ENCODE peak calls at places on chromosomes 5 and 9, in four cellular contexts. U is adrenal gland; O is PC-3; M is CD8-positive, alpha-beta T cell. Y is an unnamed sample.

GRCh38 chr5:131261483-131261882 is 2.4 kb upstream of the CDC42SE2 start:
- DNase-seq in U (no peak), O (no peak), M (no peak), Y (no peak)

GRCh38 chr9:126301985-126302603 is 24.5 kb upstream of the MVB12B start:
- DNase-seq in U (peak), O (peak), M (peak), Y (peak)

GRCh38 chr5:169703803-169704202 is 66.7 kb downstream of the DOCK2 start:
- DNase-seq in M (no peak), U (no peak), O (no peak), Y (no peak)

GRCh38 chr5:102958481-102959011 is 161.4 kb downstream of the GIN1 start:
- DNase-seq in O (peak), M (no peak), U (no peak), Y (peak)

GRCh38 chr5:132354828-132355765 is 14.4 kb upstream of the SLC22A5 start:
- DNase-seq in M (no peak), U (no peak), O (no peak), Y (no peak)

GRCh38 chr5:128773378-128773777 is 191.9 kb upstream of the SLC27A6 start:
- DNase-seq in O (no peak), U (no peak), M (no peak), Y (peak)

GRCh38 chr5:101045689-101046088 is 142.6 kb upstream of the ST8SIA4 start:
- DNase-seq in M (no peak), O (peak), U (no peak), Y (no peak)

GRCh38 chr5:119357309-119357708 is 1.5 kb downstream of the TNFAIP8 start:
- DNase-seq in U (no peak), M (no peak), O (no peak), Y (no peak)

GRCh38 chr9:99445377-99445891 is 223.4 kb downstream of the SEC61B start:
- DNase-seq in O (peak), M (no peak), U (peak), Y (peak)

GRCh38 chr5:171661146-171661545 is 124.5 kb upstream of the SMIM23 start:
- DNase-seq in M (no peak), O (no peak), U (no peak), Y (peak)

GRCh38 chr9:74773886-74774479 is 113.7 kb downstream of the TRPM6 start:
- DNase-seq in M (peak), U (peak), O (peak), Y (peak)

GRCh38 chr9:24931894-24932293 is 386.2 kb upstream of the IZUMO3 start:
- DNase-seq in U (no peak), M (no peak), O (no peak), Y (no peak)

GRCh38 chr5:131254741-131255140 is 9.1 kb upstream of the CDC42SE2 start:
- DNase-seq in M (no peak), U (no peak), O (no peak), Y (no peak)

GRCh38 chr9:101514056-101514455 is 19.6 kb upstream of the RNF20 start:
- DNase-seq in M (no peak), O (no peak), U (no peak), Y (peak)

GRCh38 chr9:125701351-125701750 is 5.7 kb downstream of the MAPKAP1 start:
- DNase-seq in O (peak), U (no peak), M (no peak), Y (peak)

GRCh38 chr9:128719919-128720605 is 3.9 kb downstream of the ZDHHC12 start:
- DNase-seq in M (no peak), O (no peak), U (no peak), Y (no peak)

GRCh38 chr9:70576121-70576520 is 161.7 kb upstream of the KLF9 start:
- DNase-seq in O (no peak), U (no peak), M (no peak), Y (no peak)

GRCh38 chr9:126024581-126025230 is 277.5 kb downstream of the PBX3 start:
- DNase-seq in U (no peak), O (no peak), M (no peak), Y (no peak)

GRCh38 chr9:121731919-121732318 is 80.5 kb downstream of the DAB2IP start:
- DNase-seq in U (no peak), O (no peak), M (no peak), Y (no peak)

GRCh38 chr9:121731090-121731489 is 79.7 kb downstream of the DAB2IP start:
- DNase-seq in M (no peak), U (no peak), O (no peak), Y (no peak)

GRCh38 chr9:121734465-121734864 is 83.0 kb downstream of the DAB2IP start:
- DNase-seq in U (no peak), O (no peak), M (no peak), Y (peak)

GRCh38 chr9:121732383-121732782 is 80.9 kb downstream of the DAB2IP start:
- DNase-seq in U (no peak), M (no peak), O (no peak), Y (no peak)

DNA sequence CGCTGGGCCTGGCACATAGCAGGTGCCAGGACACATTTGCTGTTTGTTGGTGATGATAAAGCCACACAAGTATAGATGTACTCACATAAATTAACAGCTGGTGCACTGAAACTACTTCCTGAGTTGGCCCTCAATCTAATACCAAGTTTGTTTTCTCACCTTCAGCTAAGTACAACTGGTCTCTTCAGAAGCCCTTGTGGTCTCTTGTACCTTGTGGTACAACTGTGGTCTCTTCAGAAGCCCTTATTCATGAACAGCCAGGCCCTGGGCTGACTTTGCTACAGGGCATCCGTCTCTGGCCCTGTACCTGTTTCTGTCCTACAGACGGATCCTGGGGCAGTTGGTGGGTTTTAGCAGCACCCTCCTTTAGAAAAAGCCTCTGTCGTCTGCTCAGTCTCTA is 81.5 kb downstream of the DAB2IP start:
- DNase-seq in U (no peak), M (no peak), O (no peak), Y (no peak)
- H3K27ac ChIP-seq in U (no peak), M (no peak), O (no peak), Y (no peak)

GRCh38 chr9:108443741-108444140 is 412.0 kb downstream of the ACTL7B start:
- DNase-seq in U (no peak), M (no peak), O (peak), Y (no peak)

GRCh38 chr9:108441251-108441650 is 414.5 kb downstream of the ACTL7B start:
- DNase-seq in O (no peak), M (no peak), U (no peak), Y (no peak)

GRCh38 chr9:108444400-108445358 is 411.1 kb downstream of the ACTL7B start:
- DNase-seq in M (no peak), U (peak), O (peak), Y (peak)

GRCh38 chr9:108442604-108443277 is 413.0 kb downstream of the ACTL7B start:
- DNase-seq in O (no peak), U (no peak), M (no peak), Y (no peak)

DNA sequence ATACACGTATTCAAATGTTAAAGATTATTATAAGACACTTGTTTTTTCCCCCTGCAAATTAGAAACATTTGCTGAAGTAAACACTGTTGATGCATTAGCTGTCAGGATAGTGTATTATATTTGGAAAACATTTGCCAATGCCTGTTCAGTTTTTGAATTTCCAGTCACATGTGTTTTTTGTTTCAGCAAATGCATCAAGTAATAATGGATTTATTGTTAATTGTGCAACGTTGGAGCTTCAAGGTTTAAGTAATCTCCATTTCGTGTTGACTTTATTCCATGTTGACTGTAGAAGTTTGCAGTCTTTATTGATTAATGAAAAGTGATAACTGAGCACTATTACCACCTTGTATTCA is 412.5 kb downstream of the ACTL7B start:
- DNase-seq in O (no peak), M (no peak), U (no peak), Y (no peak)
- H3K4me3 ChIP-seq in O (peak), M (no peak), U (no peak), Y (no peak)

GRCh38 chr9:91606255-91606995 is 182.8 kb upstream of the NFIL3 start:
- DNase-seq in M (no peak), U (no peak), O (no peak), Y (no peak)
- H3K27ac ChIP-seq in M (no peak), U (no peak), O (no peak), Y (no peak)

GRCh38 chr5:59765446-59765845 is 128.1 kb downstream of the PDE4D start:
- DNase-seq in M (no peak), U (no peak), O (no peak), Y (no peak)
- H3K4me3 ChIP-seq in M (no peak), U (no peak), O (no peak), Y (no peak)

Y was measured in brain microvascular endothelial cell.